ENCODE peak calls at places on chromosome 18, in nine cellular contexts. W, V, T, M, U, K, H, D and X are unnamed samples.

GRCh38 chr18:24086082-24086481 is 52.8 kb upstream of the CABYR start:
- DNase-seq in M (no peak), U (no peak), K (no peak), V (no peak), W (no peak), H (no peak), T (no peak), D (no peak), X (no peak)

GRCh38 chr18:57023483-57023882 is 123.4 kb upstream of the BOD1L2 start:
- DNase-seq in H (no peak), U (no peak), M (no peak), K (no peak), T (no peak), D (no peak), W (no peak), V (no peak), X (no peak)

GRCh38 chr18:26181343-26181826 is 44.9 kb upstream of the TAF4B start:
- DNase-seq in D (no peak), T (no peak), U (no peak), H (no peak), K (no peak), V (no peak), W (no peak), M (no peak), X (no peak)

GRCh38 chr18:76398899-76399612 is 96.0 kb downstream of the ZNF516 start:
- DNase-seq in T (peak; percentile 94), M (peak; percentile 89), H (peak; percentile 93), U (peak; percentile 90), K (peak; percentile 83), W (peak; percentile 86), D (peak; percentile 90), V (peak; percentile 58), X (peak; percentile 29)

GRCh38 chr18:32669549-32670165 is 103.2 kb downstream of the KLHL14 start:
- DNase-seq in W (no peak), D (no peak), T (no peak), U (no peak), K (no peak), H (peak; percentile 78), V (no peak), M (no peak), X (no peak)

GRCh38 chr18:53819671-53820070 is 404.8 kb downstream of the MBD2 start:
- DNase-seq in U (no peak), V (no peak), W (no peak), K (no peak), M (no peak), D (no peak), T (no peak), H (no peak), X (no peak)

GRCh38 chr18:37535968-37536367 is 29.6 kb downstream of the CELF4 start:
- DNase-seq in M (no peak), V (peak; percentile 13), U (no peak), T (no peak), H (no peak), W (no peak), D (no peak), K (no peak), X (no peak)

GRCh38 chr18:80247403-80247916 is at the start of gene PARD6G:
- DNase-seq in T (peak; percentile 61), M (peak; percentile 90), H (peak; percentile 89), D (peak; percentile 93), U (peak; percentile 74), V (peak; percentile 59), W (peak; percentile 84), K (peak; percentile 85), X (no peak)

GRCh38 chr18:79511271-79511670 is 115.5 kb downstream of the NFATC1 start:
- DNase-seq in U (no peak), V (no peak), H (no peak), T (no peak), W (peak; percentile 18), D (peak; percentile 34), M (no peak), K (no peak), X (no peak)

GRCh38 chr18:62716679-62717058 is 1.3 kb downstream of the PHLPP1 start:
- DNase-seq in W (peak; percentile 45), D (peak; percentile 84), U (no peak), K (peak; percentile 59), V (peak; percentile 24), H (no peak), T (no peak), M (peak; percentile 79), X (peak; percentile 68)

GRCh38 chr18:48875942-48876511 is 74.7 kb downstream of the SMAD7 start:
- DNase-seq in W (no peak), D (peak; percentile 49), K (no peak), T (no peak), M (peak; percentile 47), U (no peak), H (peak; percentile 87), V (no peak), X (no peak)

GRCh38 chr18:46343940-46344372 is 239.8 kb downstream of the HAUS1 start:
- DNase-seq in H (peak; percentile 74), T (peak; percentile 12), W (no peak), V (peak; percentile 21), D (no peak), M (no peak), U (no peak), K (peak; percentile 40), X (no peak)

GRCh38 chr18:69220529-69220928 is 180.2 kb upstream of the DOK6 start:
- DNase-seq in H (no peak), U (no peak), K (no peak), D (no peak), T (no peak), M (no peak), V (no peak), W (no peak), X (no peak)

GRCh38 chr18:77271720-77272481 is 22.3 kb downstream of the GALR1 start:
- DNase-seq in U (no peak), K (no peak), T (no peak), M (no peak), V (no peak), D (no peak), H (no peak), W (no peak), X (no peak)

GRCh38 chr18:46261799-46262198 is 157.6 kb downstream of the HAUS1 start:
- DNase-seq in W (no peak), V (peak; percentile 38), U (no peak), T (no peak), M (no peak), K (no peak), H (peak; percentile 54), D (no peak), X (no peak)

GRCh38 chr18:65146615-65147014 is 604.2 kb upstream of the CDH7 start:
- DNase-seq in H (no peak), V (no peak), D (no peak), W (no peak), K (no peak), T (no peak), U (no peak), M (no peak), X (no peak)

GRCh38 chr18:47901624-47902362 is 28.7 kb downstream of the SMAD2 start:
- DNase-seq in H (no peak), V (peak; percentile 30), T (no peak), K (no peak), W (no peak), D (no peak), U (no peak), M (no peak), X (no peak)

GRCh38 chr18:25284861-25285574 is 66.9 kb downstream of the ZNF521 start:
- DNase-seq in U (no peak), W (no peak), M (peak; percentile 39), H (peak; percentile 41), D (no peak), K (no peak), V (no peak), T (peak; percentile 43), X (no peak)

GRCh38 chr18:45245036-45245638 is 370.1 kb upstream of the SLC14A2 start:
- DNase-seq in K (no peak), T (no peak), H (no peak), V (no peak), U (no peak), W (no peak), D (no peak), M (no peak), X (no peak)
- TF ChIP-seq CTCF in K (no peak), T (no peak), H (peak; percentile 44), V (no peak), U (no peak), W (no peak), D (no peak), M (no peak), X (no peak)

DNA sequence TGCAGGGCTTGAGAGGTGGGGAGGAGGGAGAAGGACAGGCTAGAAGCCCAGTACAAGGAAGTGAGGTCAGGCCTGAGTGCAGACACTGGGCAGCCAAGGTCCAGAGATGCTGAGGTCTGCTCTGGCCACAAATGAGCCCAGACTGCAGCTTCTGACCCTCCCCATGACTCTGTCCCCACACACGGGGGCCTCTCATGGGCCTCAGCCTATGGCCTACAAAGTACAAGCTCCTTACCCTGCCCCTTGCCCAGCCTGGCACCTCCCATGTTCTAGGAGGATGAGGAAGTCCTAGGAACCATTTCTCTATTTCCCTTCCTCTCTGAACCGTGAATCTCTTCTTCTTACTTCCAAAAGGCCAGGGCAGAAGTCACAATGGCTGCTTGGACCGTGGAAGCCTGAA is 193.8 kb downstream of the ANKRD30B start:
- DNase-seq in M (no peak), W (no peak), T (no peak), V (no peak), K (no peak), U (no peak), D (no peak), H (no peak), X (peak; percentile 12)
- H3K9me3 ChIP-seq in M (peaks cover 6% of the 10 kb centered on the region), W (no peaks in the 10 kb centered on the region), T (no peaks in the 10 kb centered on the region), V (peaks cover 18% of the 10 kb centered on the region), K (no peaks in the 10 kb centered on the region), U (no peaks in the 10 kb centered on the region), D (no peaks in the 10 kb centered on the region), H (peaks cover 40% of the 10 kb centered on the region), X (no peaks in the 10 kb centered on the region)

DNA sequence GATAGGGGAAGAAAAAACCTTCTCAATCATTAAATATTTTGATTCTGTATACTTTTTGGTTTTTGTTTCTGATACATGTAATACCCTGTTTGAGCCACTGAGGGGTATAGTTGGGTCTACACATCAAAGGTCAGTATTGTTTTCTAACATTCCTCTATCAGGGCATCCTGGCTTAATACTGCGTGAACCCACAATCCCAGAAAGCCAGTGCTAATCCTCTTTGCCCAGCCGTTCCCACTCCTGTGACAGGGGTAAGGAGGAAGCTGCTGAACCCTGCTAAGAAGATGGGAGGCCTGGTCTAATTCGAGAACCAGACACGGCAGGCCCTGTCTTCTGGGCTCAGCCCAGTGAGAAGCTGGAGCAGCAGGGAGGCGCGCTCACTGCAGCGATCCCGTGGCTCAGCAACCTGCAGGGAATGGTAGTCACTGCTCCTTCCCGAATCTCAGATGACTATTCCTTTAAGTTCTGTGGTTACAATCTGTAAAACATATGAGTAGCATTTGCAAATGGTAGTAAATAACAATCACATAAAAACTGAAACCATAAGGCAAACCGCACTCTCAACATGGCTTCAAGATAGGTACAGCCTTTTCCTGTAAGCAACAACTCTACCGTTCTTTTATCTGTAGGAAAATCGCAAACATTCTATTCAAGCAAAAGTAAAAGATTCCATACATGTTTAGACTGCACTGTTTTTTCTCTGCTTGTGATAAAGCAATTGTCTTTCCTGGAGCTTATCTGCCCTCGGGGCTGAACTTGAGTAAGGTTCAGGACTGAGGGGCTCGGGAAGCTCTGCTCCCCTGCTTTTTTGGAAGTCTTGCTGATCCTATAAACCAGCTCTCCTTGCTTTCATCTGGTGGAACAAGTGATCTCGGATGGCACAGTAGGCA is 87.0 kb downstream of the EPB41L3 start:
- DNase-seq in U (peak; percentile 66), K (no peak), H (peak; percentile 81), D (no peak), T (peak; percentile 17), V (no peak), M (peak; percentile 81), W (no peak), X (no peak)
- TF ChIP-seq CTCF in U (peak; percentile 33), K (peak; percentile 50), H (peak; percentile 74), D (no peak), T (no peak), V (no peak), M (peak; percentile 59), W (no peak), X (no peak)

GRCh38 chr18:8910186-8910585 is 192.3 kb upstream of the NDUFV2 start:
- DNase-seq in V (no peak), K (no peak), D (no peak), W (no peak), U (no peak), H (no peak), T (no peak), M (no peak), X (no peak)
- H3K9me3 ChIP-seq in V (no peaks in the 10 kb centered on the region), K (peaks cover 16% of the 10 kb centered on the region), D (no peaks in the 10 kb centered on the region), W (no peaks in the 10 kb centered on the region), U (no peaks in the 10 kb centered on the region), H (peaks cover 63% of the 10 kb centered on the region), T (no peaks in the 10 kb centered on the region), M (no peaks in the 10 kb centered on the region), X (no peaks in the 10 kb centered on the region)